ENCODE peak calls at places on chromosomes 12 and 14, in eight cellular contexts. One of them, this sample, is unnamed.

GRCh38 chr14:88255798-88256197 is 67.3 kb downstream of the KCNK10 start:
- DNase-seq in uterus: no peak
- DNase-seq in naive thymus-derived CD4-positive, alpha-beta T cell: no peak
- DNase-seq in mesenchymal stem cell: no peak
- DNase-seq in heart right ventricle: no peak
- DNase-seq in hepatocyte: no peak
- DNase-seq in esophagus squamous epithelium: no peak
- DNase-seq in psoas muscle: no peak
- DNase-seq in this sample: no peak

GRCh38 chr14:91493169-91493568 is 16.9 kb downstream of the PPP4R3A start:
- DNase-seq in uterus: no peak
- DNase-seq in naive thymus-derived CD4-positive, alpha-beta T cell: no peak
- DNase-seq in mesenchymal stem cell: no peak
- DNase-seq in heart right ventricle: no peak
- DNase-seq in hepatocyte: no peak
- DNase-seq in esophagus squamous epithelium: no peak
- DNase-seq in psoas muscle: no peak
- DNase-seq in this sample: no peak

GRCh38 chr14:96585672-96586013 is 83.5 kb downstream of the PAPOLA start:
- DNase-seq in uterus: no peak
- DNase-seq in naive thymus-derived CD4-positive, alpha-beta T cell: no peak
- DNase-seq in mesenchymal stem cell: no peak
- DNase-seq in heart right ventricle: no peak
- DNase-seq in hepatocyte: no peak
- DNase-seq in esophagus squamous epithelium: no peak
- DNase-seq in psoas muscle: no peak
- DNase-seq in this sample: no peak

GRCh38 chr14:97634786-97635185 is 837.6 kb downstream of the VRK1 start:
- DNase-seq in uterus: no peak
- DNase-seq in naive thymus-derived CD4-positive, alpha-beta T cell: peak; percentile 64
- DNase-seq in mesenchymal stem cell: no peak
- DNase-seq in heart right ventricle: no peak
- DNase-seq in hepatocyte: no peak
- DNase-seq in esophagus squamous epithelium: no peak
- DNase-seq in psoas muscle: no peak
- DNase-seq in this sample: no peak

GRCh38 chr12:29943683-29944082 is 159.9 kb upstream of the TMTC1 start:
- DNase-seq in uterus: no peak
- DNase-seq in naive thymus-derived CD4-positive, alpha-beta T cell: no peak
- DNase-seq in mesenchymal stem cell: no peak
- DNase-seq in heart right ventricle: no peak
- DNase-seq in hepatocyte: no peak
- DNase-seq in esophagus squamous epithelium: no peak
- DNase-seq in psoas muscle: no peak
- DNase-seq in this sample: no peak

GRCh38 chr14:56359245-56359644 is 220.4 kb upstream of the TMEM260 start:
- DNase-seq in uterus: no peak
- DNase-seq in naive thymus-derived CD4-positive, alpha-beta T cell: no peak
- DNase-seq in mesenchymal stem cell: no peak
- DNase-seq in heart right ventricle: no peak
- DNase-seq in hepatocyte: peak; percentile 20
- DNase-seq in esophagus squamous epithelium: no peak
- DNase-seq in psoas muscle: no peak
- DNase-seq in this sample: no peak

GRCh38 chr12:49521391-49521790 is 17.4 kb upstream of the KCNH3 start:
- DNase-seq in uterus: no peak
- DNase-seq in naive thymus-derived CD4-positive, alpha-beta T cell: no peak
- DNase-seq in mesenchymal stem cell: no peak
- DNase-seq in heart right ventricle: no peak
- DNase-seq in hepatocyte: no peak
- DNase-seq in esophagus squamous epithelium: no peak
- DNase-seq in psoas muscle: no peak
- DNase-seq in this sample: no peak

GRCh38 chr12:76539727-76540126 is 19.8 kb downstream of the OSBPL8 start:
- DNase-seq in uterus: no peak
- DNase-seq in naive thymus-derived CD4-positive, alpha-beta T cell: no peak
- DNase-seq in mesenchymal stem cell: no peak
- DNase-seq in heart right ventricle: no peak
- DNase-seq in hepatocyte: no peak
- DNase-seq in esophagus squamous epithelium: no peak
- DNase-seq in psoas muscle: no peak
- DNase-seq in this sample: no peak

GRCh38 chr12:81950871-81951270 is 191.7 kb upstream of the PPFIA2 start:
- DNase-seq in uterus: no peak
- DNase-seq in naive thymus-derived CD4-positive, alpha-beta T cell: no peak
- DNase-seq in mesenchymal stem cell: no peak
- DNase-seq in heart right ventricle: no peak
- DNase-seq in hepatocyte: no peak
- DNase-seq in esophagus squamous epithelium: no peak
- DNase-seq in psoas muscle: no peak
- DNase-seq in this sample: no peak

GRCh38 chr14:62308927-62309326 is 546.7 kb downstream of the SNAPC1 start:
- DNase-seq in uterus: no peak
- DNase-seq in naive thymus-derived CD4-positive, alpha-beta T cell: no peak
- DNase-seq in mesenchymal stem cell: no peak
- DNase-seq in heart right ventricle: no peak
- DNase-seq in hepatocyte: no peak
- DNase-seq in esophagus squamous epithelium: no peak
- DNase-seq in psoas muscle: no peak
- DNase-seq in this sample: no peak

GRCh38 chr14:68960123-68960522 is 19.0 kb downstream of the ACTN1 start:
- DNase-seq in uterus: no peak
- DNase-seq in naive thymus-derived CD4-positive, alpha-beta T cell: no peak
- DNase-seq in mesenchymal stem cell: no peak
- DNase-seq in heart right ventricle: no peak
- DNase-seq in hepatocyte: no peak
- DNase-seq in esophagus squamous epithelium: no peak
- DNase-seq in psoas muscle: no peak
- DNase-seq in this sample: no peak
- H3K4me1 ChIP-seq in uterus: peaks cover 24% of the 10 kb centered on the region
- H3K4me1 ChIP-seq in naive thymus-derived CD4-positive, alpha-beta T cell: no peaks in the 10 kb centered on the region
- H3K4me1 ChIP-seq in mesenchymal stem cell: peaks cover 60% of the 10 kb centered on the region
- H3K4me1 ChIP-seq in heart right ventricle: peaks cover 100% of the 10 kb centered on the region
- H3K4me1 ChIP-seq in hepatocyte: peaks cover 54% of the 10 kb centered on the region
- H3K4me1 ChIP-seq in esophagus squamous epithelium: peaks cover 23% of the 10 kb centered on the region
- H3K4me1 ChIP-seq in psoas muscle: peaks cover 18% of the 10 kb centered on the region
- H3K4me1 ChIP-seq in this sample: peaks cover 24% of the 10 kb centered on the region

GRCh38 chr14:49622022-49622607 is 1.5 kb downstream of the MGAT2 start:
- DNase-seq in uterus: no peak
- DNase-seq in naive thymus-derived CD4-positive, alpha-beta T cell: no peak
- DNase-seq in mesenchymal stem cell: no peak
- DNase-seq in heart right ventricle: no peak
- DNase-seq in hepatocyte: no peak
- DNase-seq in esophagus squamous epithelium: no peak
- DNase-seq in psoas muscle: no peak
- DNase-seq in this sample: peak; percentile 19
- H3K27ac ChIP-seq in uterus: peak overlapping the region; percentile 86
- H3K27ac ChIP-seq in naive thymus-derived CD4-positive, alpha-beta T cell: peak overlapping the region; percentile 97
- H3K27ac ChIP-seq in mesenchymal stem cell: no peak overlapping the region
- H3K27ac ChIP-seq in heart right ventricle: no peak overlapping the region
- H3K27ac ChIP-seq in hepatocyte: peak overlapping the region; percentile 97
- H3K27ac ChIP-seq in esophagus squamous epithelium: no peak overlapping the region
- H3K27ac ChIP-seq in psoas muscle: peak overlapping the region; percentile 11
- H3K27ac ChIP-seq in this sample: no peak overlapping the region

GRCh38 chr14:34018125-34018524 is 67.3 kb upstream of the EGLN3 start:
- DNase-seq in uterus: no peak
- DNase-seq in naive thymus-derived CD4-positive, alpha-beta T cell: no peak
- DNase-seq in mesenchymal stem cell: no peak
- DNase-seq in heart right ventricle: no peak
- DNase-seq in hepatocyte: no peak
- DNase-seq in esophagus squamous epithelium: no peak
- DNase-seq in psoas muscle: no peak
- DNase-seq in this sample: no peak
- H3K4me3 ChIP-seq in uterus: no peak overlapping the region
- H3K4me3 ChIP-seq in naive thymus-derived CD4-positive, alpha-beta T cell: peak overlapping the region; percentile 45
- H3K4me3 ChIP-seq in mesenchymal stem cell: no peak overlapping the region
- H3K4me3 ChIP-seq in heart right ventricle: no peak overlapping the region
- H3K4me3 ChIP-seq in hepatocyte: no peak overlapping the region
- H3K4me3 ChIP-seq in esophagus squamous epithelium: no peak overlapping the region
- H3K4me3 ChIP-seq in psoas muscle: peak overlapping the region; percentile 52
- H3K4me3 ChIP-seq in this sample: no peak overlapping the region

GRCh38 chr12:124637163-124637562 is 69.8 kb upstream of the NCOR2 start:
- DNase-seq in uterus: no peak
- DNase-seq in naive thymus-derived CD4-positive, alpha-beta T cell: no peak
- DNase-seq in mesenchymal stem cell: no peak
- DNase-seq in heart right ventricle: no peak
- DNase-seq in hepatocyte: no peak
- DNase-seq in esophagus squamous epithelium: no peak
- DNase-seq in psoas muscle: no peak
- DNase-seq in this sample: no peak
- H3K4me1 ChIP-seq in uterus: peaks cover 10% of the 10 kb centered on the region
- H3K4me1 ChIP-seq in naive thymus-derived CD4-positive, alpha-beta T cell: no peaks in the 10 kb centered on the region
- H3K4me1 ChIP-seq in mesenchymal stem cell: peaks cover 12% of the 10 kb centered on the region
- H3K4me1 ChIP-seq in heart right ventricle: peaks cover 10% of the 10 kb centered on the region
- H3K4me1 ChIP-seq in hepatocyte: peaks cover 29% of the 10 kb centered on the region
- H3K4me1 ChIP-seq in esophagus squamous epithelium: peaks cover 17% of the 10 kb centered on the region
- H3K4me1 ChIP-seq in psoas muscle: peaks cover 22% of the 10 kb centered on the region
- H3K4me1 ChIP-seq in this sample: peaks cover 7% of the 10 kb centered on the region

This sample was measured in lung.